ENCODE peak calls at places on chromosome 14, in four cellular contexts. O is GM12892, B is heart right ventricle, P is NAMALWA. Q is an unnamed sample.
A peak's percentile ranks its signal among the peaks of the same experiment; 100 is the strongest.

GRCh38 chr14:94681300-94682060 is 69.3 kb downstream of the SERPINA3 start:
- DNase-seq in B (no peak), O (no peak), P (peak; percentile 68), Q (no peak)

GRCh38 chr14:100402631-100403030 is 79.5 kb downstream of the SLC25A47 start:
- DNase-seq in P (no peak), B (no peak), O (no peak), Q (no peak)

GRCh38 chr14:73785336-73785833 is 66.2 kb upstream of the PTGR2 start:
- DNase-seq in B (no peak), P (peak; percentile 49), O (no peak), Q (no peak)

GRCh38 chr14:93039649-93040315 is 75.9 kb downstream of the ITPK1 start:
- DNase-seq in O (no peak), P (no peak), B (peak; percentile 48), Q (no peak)

GRCh38 chr14:83023369-83023768 is 1489.7 kb upstream of the SEL1L start:
- DNase-seq in O (no peak), B (no peak), P (no peak), Q (no peak)

GRCh38 chr14:30680036-30680435 is 57.9 kb downstream of the SCFD1 start:
- DNase-seq in B (no peak), P (no peak), O (no peak), Q (no peak)

GRCh38 chr14:92748259-92749016 is at the start of gene LGMN:
- DNase-seq in B (peak; percentile 96), O (peak; percentile 85), P (peak; percentile 96), Q (peak; percentile 97)

GRCh38 chr14:99497341-99497740 is 16.1 kb downstream of the CCNK start:
- DNase-seq in O (no peak), B (no peak), P (no peak), Q (no peak)

GRCh38 chr14:74566174-74567125 is 45.6 kb downstream of the LTBP2 start:
- DNase-seq in O (no peak), B (no peak), P (no peak), Q (no peak)

GRCh38 chr14:22339277-22339676 is 249.7 kb downstream of the DAD1 start:
- DNase-seq in B (peak; percentile 60), P (no peak), O (no peak), Q (peak; percentile 18)

GRCh38 chr14:68971411-68972035 is 7.6 kb downstream of the ACTN1 start:
- DNase-seq in P (no peak), B (no peak), O (no peak), Q (no peak)